ENCODE peak calls at places on chromosome 10, in six cellular contexts. One of them, this sample, is unnamed.

GRCh38 chr10:27525819-27526218 is 21.7 kb downstream of the RAB18 start:
- DNase-seq in glutamatergic neuron: no peak
- DNase-seq in neural crest cell: no peak
- DNase-seq in prostate gland: no peak
- DNase-seq in hippocampal formation: no peak
- DNase-seq in astrocyte of the spinal cord: peak
- DNase-seq in this sample: no peak

GRCh38 chr10:12846718-12847117 is 154.8 kb downstream of the CCDC3 start:
- DNase-seq in hippocampal formation: no peak
- DNase-seq in astrocyte of the spinal cord: no peak
- DNase-seq in prostate gland: no peak
- DNase-seq in glutamatergic neuron: no peak
- DNase-seq in neural crest cell: no peak
- DNase-seq in this sample: no peak

GRCh38 chr10:93186631-93187030 is 112.9 kb downstream of the CYP26A1 start:
- DNase-seq in glutamatergic neuron: no peak
- DNase-seq in neural crest cell: no peak
- DNase-seq in hippocampal formation: no peak
- DNase-seq in prostate gland: no peak
- DNase-seq in astrocyte of the spinal cord: peak
- DNase-seq in this sample: no peak

GRCh38 chr10:124433461-124433860 is 14.7 kb upstream of the OAT start:
- DNase-seq in prostate gland: no peak
- DNase-seq in astrocyte of the spinal cord: no peak
- DNase-seq in hippocampal formation: no peak
- DNase-seq in neural crest cell: no peak
- DNase-seq in glutamatergic neuron: no peak
- DNase-seq in this sample: no peak

GRCh38 chr10:46236941-46237681 is 49.7 kb upstream of the ANTXRL start:
- DNase-seq in neural crest cell: no peak
- DNase-seq in astrocyte of the spinal cord: no peak
- DNase-seq in glutamatergic neuron: no peak
- DNase-seq in hippocampal formation: no peak
- DNase-seq in prostate gland: no peak
- DNase-seq in this sample: no peak

GRCh38 chr10:101272229-101272868 is 43.1 kb upstream of the LBX1 start:
- DNase-seq in hippocampal formation: peak
- DNase-seq in astrocyte of the spinal cord: peak
- DNase-seq in neural crest cell: peak
- DNase-seq in prostate gland: peak
- DNase-seq in glutamatergic neuron: peak
- DNase-seq in this sample: peak

GRCh38 chr10:100614416-100614815 is 78.7 kb downstream of the HIF1AN start:
- DNase-seq in glutamatergic neuron: no peak
- DNase-seq in hippocampal formation: no peak
- DNase-seq in neural crest cell: no peak
- DNase-seq in prostate gland: no peak
- DNase-seq in astrocyte of the spinal cord: no peak
- DNase-seq in this sample: no peak

GRCh38 chr10:21458496-21458895 is 67.0 kb downstream of the SKIDA1 start:
- DNase-seq in neural crest cell: no peak
- DNase-seq in astrocyte of the spinal cord: no peak
- DNase-seq in glutamatergic neuron: no peak
- DNase-seq in prostate gland: no peak
- DNase-seq in hippocampal formation: no peak
- DNase-seq in this sample: no peak

GRCh38 chr10:46292573-46293023 is 5.8 kb downstream of the ANTXRL start:
- DNase-seq in hippocampal formation: no peak
- DNase-seq in astrocyte of the spinal cord: no peak
- DNase-seq in neural crest cell: no peak
- DNase-seq in glutamatergic neuron: peak
- DNase-seq in prostate gland: no peak
- DNase-seq in this sample: no peak

GRCh38 chr10:35271086-35271834 is 65.0 kb upstream of the CCNY start:
- DNase-seq in hippocampal formation: no peak
- DNase-seq in neural crest cell: no peak
- DNase-seq in glutamatergic neuron: peak
- DNase-seq in astrocyte of the spinal cord: peak
- DNase-seq in prostate gland: no peak
- DNase-seq in this sample: no peak

GRCh38 chr10:104334965-104335650 is 3.2 kb downstream of the ITPRIP start:
- DNase-seq in neural crest cell: no peak
- DNase-seq in glutamatergic neuron: no peak
- DNase-seq in hippocampal formation: no peak
- DNase-seq in astrocyte of the spinal cord: peak
- DNase-seq in prostate gland: no peak
- DNase-seq in this sample: peak

GRCh38 chr10:1347962-1348772 is 292.0 kb downstream of the WDR37 start:
- DNase-seq in neural crest cell: no peak
- DNase-seq in prostate gland: no peak
- DNase-seq in glutamatergic neuron: no peak
- DNase-seq in hippocampal formation: no peak
- DNase-seq in astrocyte of the spinal cord: no peak
- DNase-seq in this sample: no peak

GRCh38 chr10:89653410-89653828 is 8.4 kb upstream of the PANK1 start:
- DNase-seq in hippocampal formation: no peak
- DNase-seq in prostate gland: no peak
- DNase-seq in neural crest cell: no peak
- DNase-seq in astrocyte of the spinal cord: peak
- DNase-seq in glutamatergic neuron: no peak
- DNase-seq in this sample: no peak

GRCh38 chr10:44662002-44662401 is 249.1 kb upstream of the TMEM72 start:
- DNase-seq in hippocampal formation: no peak
- DNase-seq in neural crest cell: no peak
- DNase-seq in glutamatergic neuron: no peak
- DNase-seq in astrocyte of the spinal cord: no peak
- DNase-seq in prostate gland: no peak
- DNase-seq in this sample: no peak

GRCh38 chr10:105398202-105398601 is 757.1 kb downstream of the SORCS3 start:
- DNase-seq in astrocyte of the spinal cord: peak
- DNase-seq in glutamatergic neuron: no peak
- DNase-seq in prostate gland: no peak
- DNase-seq in hippocampal formation: no peak
- DNase-seq in neural crest cell: no peak
- DNase-seq in this sample: no peak

GRCh38 chr10:113159563-113159962 is 209.5 kb downstream of the TCF7L2 start:
- DNase-seq in hippocampal formation: no peak
- DNase-seq in neural crest cell: no peak
- DNase-seq in astrocyte of the spinal cord: no peak
- DNase-seq in prostate gland: no peak
- DNase-seq in glutamatergic neuron: no peak
- DNase-seq in this sample: no peak

GRCh38 chr10:633279-634245 is 55.9 kb downstream of the DIP2C start:
- DNase-seq in neural crest cell: no peak
- DNase-seq in astrocyte of the spinal cord: no peak
- DNase-seq in hippocampal formation: no peak
- DNase-seq in prostate gland: no peak
- DNase-seq in glutamatergic neuron: peak
- DNase-seq in this sample: no peak

GRCh38 chr10:62618576-62619408 is 185.7 kb upstream of the ADO start:
- DNase-seq in prostate gland: peak
- DNase-seq in neural crest cell: no peak
- DNase-seq in glutamatergic neuron: no peak
- DNase-seq in astrocyte of the spinal cord: peak
- DNase-seq in hippocampal formation: no peak
- DNase-seq in this sample: no peak

GRCh38 chr10:86535057-86535882 is 13.7 kb upstream of the WAPL start:
- DNase-seq in glutamatergic neuron: peak
- DNase-seq in neural crest cell: peak
- DNase-seq in hippocampal formation: peak
- DNase-seq in prostate gland: peak
- DNase-seq in astrocyte of the spinal cord: no peak
- DNase-seq in this sample: no peak

GRCh38 chr10:31345886-31346285 is 26.9 kb downstream of the ZEB1 start:
- DNase-seq in glutamatergic neuron: no peak
- DNase-seq in neural crest cell: no peak
- DNase-seq in hippocampal formation: no peak
- DNase-seq in prostate gland: no peak
- DNase-seq in astrocyte of the spinal cord: no peak
- DNase-seq in this sample: no peak

GRCh38 chr10:86285136-86285790 is 81.3 kb downstream of the GRID1 start:
- DNase-seq in hippocampal formation: no peak
- DNase-seq in astrocyte of the spinal cord: no peak
- DNase-seq in glutamatergic neuron: peak
- DNase-seq in prostate gland: no peak
- DNase-seq in neural crest cell: no peak
- DNase-seq in this sample: peak

This sample was measured in NCI-H1417.